ENCODE peak calls at places on chromosomes 3 and 15, in nine cellular contexts. Q is adrenal gland, N is kidney, H is ovary, S is endodermal cell, A is astrocyte, M is OCI-LY7, X is Caco-2, E is GM23248. P is an unnamed sample. For H3K36me3, the result is how much of the 10 kb centered on the place peaks cover.

GRCh38 chr15:88657326-88658069 is 18.7 kb downstream of the ISG20 start:
- DNase-seq in Q (peak), N (no peak), H (peak), X (no peak), A (no peak), E (peak), M (no peak), S (peak), P (no peak)

GRCh38 chr3:43728947-43729346 is 38.2 kb downstream of the ABHD5 start:
- DNase-seq in N (no peak), M (no peak), X (no peak), S (no peak), E (no peak), Q (no peak), H (no peak), A (no peak), P (no peak)

GRCh38 chr15:69337133-69337532 is 38.4 kb downstream of the PAQR5 start:
- DNase-seq in X (no peak), H (no peak), E (peak), A (peak), M (no peak), N (no peak), Q (no peak), S (no peak), P (no peak)

GRCh38 chr15:44137750-44138149 is 57.3 kb downstream of the FRMD5 start:
- DNase-seq in M (no peak), N (no peak), H (no peak), S (no peak), A (peak), Q (peak), E (peak), X (no peak), P (no peak)

GRCh38 chr3:44337253-44337652 is 1.3 kb upstream of the TCAIM start:
- DNase-seq in M (peak), N (no peak), E (peak), X (peak), H (no peak), A (no peak), S (peak), Q (no peak), P (no peak)

GRCh38 chr15:90055182-90055581 is 47.1 kb downstream of the IDH2 start:
- DNase-seq in E (no peak), M (no peak), N (no peak), Q (no peak), X (no peak), A (no peak), H (no peak), S (no peak), P (no peak)

GRCh38 chr15:52417501-52417900 is 111.2 kb downstream of the MYO5A start:
- DNase-seq in S (no peak), M (no peak), X (no peak), Q (no peak), N (no peak), H (no peak), E (peak), A (peak), P (no peak)

GRCh38 chr3:63364495-63364894 is 86.4 kb downstream of the SYNPR start:
- DNase-seq in M (no peak), E (peak), S (no peak), X (no peak), Q (no peak), H (no peak), A (peak), N (no peak), P (no peak)

GRCh38 chr3:159978353-159978752 is 10.3 kb upstream of the IL12A start:
- DNase-seq in Q (no peak), M (no peak), A (no peak), E (no peak), N (no peak), S (no peak), H (no peak), X (no peak), P (no peak)

GRCh38 chr3:74267583-74268184 is 346.8 kb downstream of the CNTN3 start:
- DNase-seq in Q (peak), X (peak), M (peak), N (no peak), A (peak), S (peak), E (peak), H (no peak), P (no peak)

GRCh38 chr3:146493221-146493620 is 23.9 kb upstream of the PLSCR2 start:
- DNase-seq in Q (no peak), M (no peak), N (no peak), A (peak), X (no peak), H (no peak), E (no peak), S (no peak), P (no peak)

GRCh38 chr15:51966192-51966591 is 5.4 kb downstream of the LEO1 start:
- DNase-seq in A (no peak), M (no peak), S (no peak), N (no peak), E (no peak), X (no peak), Q (no peak), H (no peak), P (no peak)

GRCh38 chr15:34650177-34650576 is 66.7 kb upstream of the GOLGA8B start:
- DNase-seq in X (no peak), H (no peak), E (peak), A (peak), N (no peak), S (no peak), Q (no peak), M (no peak), P (no peak)

GRCh38 chr3:107431048-107431297 is 53.7 kb downstream of the CCDC54 start:
- DNase-seq in H (peak), M (no peak), N (no peak), X (no peak), A (no peak), E (no peak), Q (peak), S (peak), P (no peak)

GRCh38 chr15:60520041-60520824 is 41.3 kb upstream of the ICE2 start:
- DNase-seq in E (peak), A (peak), N (no peak), Q (no peak), S (no peak), H (no peak), M (no peak), X (no peak), P (no peak)

GRCh38 chr15:81888748-81889479 is 156.9 kb downstream of the MEX3B start:
- DNase-seq in E (peak), Q (no peak), N (no peak), S (no peak), X (no peak), M (no peak), A (peak), H (no peak), P (no peak)

GRCh38 chr3:12974819-12975218 is 98.4 kb downstream of the IQSEC1 start:
- DNase-seq in X (no peak), A (no peak), S (no peak), M (no peak), N (no peak), H (no peak), Q (no peak), E (no peak), P (no peak)

GRCh38 chr3:188854395-188855149 is 317.2 kb upstream of the TPRG1 start:
- DNase-seq in Q (no peak), N (no peak), M (no peak), E (peak), H (no peak), A (peak), X (no peak), S (no peak), P (no peak)

GRCh38 chr3:125213946-125214542 is 1.5 kb upstream of the SLC12A8 start:
- DNase-seq in H (no peak), M (no peak), A (peak), N (no peak), S (peak), X (peak), E (peak), Q (no peak), P (no peak)

GRCh38 chr3:16484216-16484615 is 29.3 kb downstream of the RFTN1 start:
- DNase-seq in M (no peak), Q (peak), E (peak), S (no peak), A (peak), N (peak), H (peak), X (no peak), P (no peak)

GRCh38 chr3:179347383-179348194 is at the start of gene MFN1:
- DNase-seq in H (peak), N (peak), Q (peak), E (peak), S (peak), M (peak), A (peak), X (peak), P (peak)

GRCh38 chr15:73994912-73995622 is 551 bp downstream of the PML start:
- DNase-seq in A (no peak), N (peak), X (no peak), E (peak), M (peak), Q (peak), H (peak), S (peak), P (no peak)

DNA sequence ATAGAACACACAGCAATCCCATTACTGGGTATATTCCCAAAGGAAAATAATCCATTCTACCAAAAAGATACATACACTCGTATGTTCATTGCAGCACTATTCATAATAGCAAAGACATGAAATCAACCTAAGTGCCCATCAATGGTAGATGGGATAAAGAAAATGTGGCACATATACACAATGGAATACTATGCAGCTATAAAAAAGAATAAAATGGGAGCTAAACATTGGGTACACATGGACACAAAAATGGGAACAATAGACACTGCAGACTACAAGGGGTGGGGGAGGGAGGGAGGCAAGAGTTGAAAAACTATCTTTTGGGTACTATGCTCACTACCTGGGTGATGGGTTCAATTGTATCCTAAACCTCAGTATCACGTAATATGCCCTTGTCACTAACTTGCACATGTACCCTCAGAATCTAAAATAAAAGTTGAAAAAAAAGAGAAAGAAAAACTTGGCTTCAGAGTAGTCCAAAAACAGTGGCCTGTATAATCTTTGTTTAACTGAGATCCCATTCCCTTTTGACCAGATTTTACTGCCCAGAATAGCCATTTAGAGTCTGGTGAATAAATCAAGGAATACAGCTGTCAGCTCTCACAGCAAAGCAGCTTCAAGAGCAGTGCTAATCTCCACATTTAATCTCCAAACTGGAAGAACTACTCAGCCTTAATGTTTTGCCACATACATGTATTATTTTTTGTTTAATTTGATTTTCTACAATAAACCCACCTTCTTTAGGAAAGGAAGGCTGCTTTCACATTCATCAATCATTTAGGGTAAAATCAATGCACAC is 54.5 kb upstream of the XRN1 start:
- DNase-seq in X (no peak), E (no peak), A (no peak), H (no peak), M (no peak), S (no peak), Q (no peak), N (no peak), P (no peak)
- H3K36me3 ChIP-seq in X (under half), E (under half), A (under half), H (under half), M (half or more), S (under half), Q (under half), N (under half), P (under half)

GRCh38 chr3:58141766-58142345 is 68.9 kb downstream of the DNASE1L3 start:
- DNase-seq in X (no peak), E (no peak), S (no peak), H (no peak), N (no peak), M (no peak), Q (no peak), A (no peak), P (no peak)

GRCh38 chr3:58150130-58150663 is 60.6 kb downstream of the DNASE1L3 start:
- DNase-seq in N (no peak), X (no peak), E (no peak), S (no peak), Q (no peak), H (no peak), M (no peak), A (no peak), P (no peak)

GRCh38 chr3:58143417-58144055 is 67.2 kb downstream of the DNASE1L3 start:
- DNase-seq in N (peak), E (no peak), M (no peak), H (no peak), Q (no peak), X (no peak), A (no peak), S (no peak), P (no peak)

GRCh38 chr3:58148049-58148448 is 62.7 kb downstream of the DNASE1L3 start:
- DNase-seq in H (no peak), E (no peak), S (no peak), M (no peak), N (no peak), Q (no peak), X (no peak), A (no peak), P (no peak)

DNA sequence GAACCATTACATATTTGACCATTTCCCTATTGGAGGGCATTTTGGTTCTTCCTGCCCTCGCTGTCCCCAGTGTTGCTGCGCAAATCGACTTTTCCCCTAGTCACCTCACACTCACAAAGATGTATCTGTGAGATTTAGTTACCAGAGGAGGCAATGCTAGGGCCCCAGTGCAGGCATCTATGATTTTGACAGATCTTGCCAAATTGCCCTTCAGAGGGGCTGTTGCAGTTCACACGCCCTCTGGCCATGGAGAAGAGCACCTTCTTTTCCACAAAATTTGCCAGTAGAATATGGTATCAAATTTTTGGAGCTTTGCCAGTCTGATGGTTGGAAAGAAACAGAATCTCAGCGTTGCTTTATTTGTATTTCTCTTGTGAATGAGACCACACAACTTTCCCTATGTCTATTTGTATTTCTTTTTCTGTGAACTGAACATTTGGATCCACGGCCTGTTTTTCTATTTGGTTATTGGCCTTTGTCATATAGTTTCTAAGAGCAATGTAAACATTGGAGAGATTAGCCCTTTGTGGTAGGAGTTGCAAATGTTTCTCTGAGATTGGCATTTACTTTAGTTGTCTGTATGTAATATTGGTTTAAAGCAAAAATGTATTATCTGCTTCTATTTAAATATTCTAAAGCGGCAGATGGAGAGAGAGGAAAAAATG is 66.2 kb downstream of the DNASE1L3 start:
- DNase-seq in S (no peak), N (no peak), Q (no peak), M (no peak), H (no peak), A (no peak), X (no peak), E (no peak), P (no peak)
- H3K36me3 ChIP-seq in S (half or more), N (half or more), Q (under half), M (under half), H (under half), A (half or more), X (under half), E (half or more), P (under half)

DNA sequence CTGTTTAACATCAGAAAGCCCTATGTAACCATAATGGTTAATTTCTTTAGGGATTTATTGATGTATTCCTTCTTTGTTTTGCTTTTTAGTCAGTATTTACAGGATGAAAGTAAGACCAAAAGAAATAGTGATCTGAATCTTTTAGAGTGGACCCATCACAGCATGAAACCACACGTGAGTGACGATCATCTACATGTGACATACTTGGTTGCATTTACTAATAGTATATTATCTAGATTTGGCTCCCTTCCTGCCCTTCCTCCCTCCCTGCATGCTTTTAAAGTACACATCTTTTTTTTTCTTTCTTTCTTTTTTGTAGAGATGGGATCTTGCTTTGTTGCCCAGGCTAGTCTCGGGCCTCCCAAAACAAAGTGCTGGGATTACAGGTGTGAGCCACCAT is 37.8 kb downstream of the SENP2 start:
- DNase-seq in S (no peak), M (no peak), E (no peak), A (no peak), Q (no peak), H (no peak), X (no peak), N (no peak), P (no peak)
- H3K36me3 ChIP-seq in S (half or more), M (half or more), E (under half), A (under half), Q (under half), H (under half), X (under half), N (under half), P (half or more)

GRCh38 chr3:121724130-121724529 is 25.4 kb downstream of the GOLGB1 start:
- DNase-seq in A (no peak), E (no peak), Q (no peak), S (no peak), N (no peak), X (no peak), H (no peak), M (no peak), P (no peak)
- H3K36me3 ChIP-seq in A (half or more), E (half or more), Q (under half), S (half or more), N (half or more), X (under half), H (under half), M (half or more), P (half or more)

GRCh38 chr3:30668051-30668609 is 61.7 kb downstream of the TGFBR2 start:
- DNase-seq in A (no peak), M (no peak), N (no peak), E (no peak), Q (no peak), S (no peak), X (no peak), H (no peak), P (no peak)

GRCh38 chr3:30671527-30672286 is 65.3 kb downstream of the TGFBR2 start:
- DNase-seq in H (no peak), Q (no peak), A (no peak), M (no peak), X (no peak), S (no peak), E (no peak), N (peak), P (peak)

GRCh38 chr3:30672287-30672735 is 65.9 kb downstream of the TGFBR2 start:
- DNase-seq in M (no peak), N (no peak), H (no peak), A (no peak), X (no peak), Q (no peak), E (no peak), S (no peak), P (no peak)

GRCh38 chr3:30672959-30673358 is 66.6 kb downstream of the TGFBR2 start:
- DNase-seq in S (no peak), X (no peak), M (no peak), N (peak), H (no peak), E (no peak), Q (no peak), A (peak), P (no peak)

DNA sequence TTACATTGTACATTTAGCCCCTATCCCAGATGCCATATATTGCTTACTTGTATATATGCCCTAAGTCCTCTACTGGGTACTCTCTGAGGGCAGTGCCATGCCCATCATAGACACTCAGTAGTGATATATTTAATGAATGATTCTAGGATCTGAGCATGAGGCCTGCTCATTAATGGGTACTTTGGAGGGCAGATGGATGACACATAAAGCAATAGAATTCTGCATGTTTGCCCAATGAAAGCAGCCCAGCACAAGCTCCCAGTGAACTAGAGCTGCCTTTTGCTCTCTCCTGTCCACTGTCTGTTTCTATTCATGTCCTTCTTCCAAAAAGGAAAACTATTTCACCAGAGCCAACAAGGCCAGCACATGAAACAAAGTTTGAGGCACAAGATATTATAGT is 63.9 kb downstream of the TGFBR2 start:
- DNase-seq in E (no peak), M (no peak), N (no peak), A (no peak), S (no peak), X (no peak), H (no peak), Q (no peak), P (no peak)
- H3K36me3 ChIP-seq in E (half or more), M (half or more), N (under half), A (half or more), S (half or more), X (under half), H (under half), Q (under half), P (under half)

GRCh38 chr15:99121691-99122410 is 17.0 kb downstream of the SYNM start:
- DNase-seq in Q (no peak), S (no peak), H (no peak), A (no peak), E (no peak), N (no peak), X (no peak), M (no peak), P (no peak)

GRCh38 chr15:99124641-99125040 is 19.8 kb downstream of the SYNM start:
- DNase-seq in N (peak), M (no peak), S (no peak), H (peak), Q (no peak), X (peak), E (no peak), A (no peak), P (no peak)

GRCh38 chr15:99125061-99125990 is 20.4 kb downstream of the SYNM start:
- DNase-seq in S (no peak), Q (no peak), N (peak), E (no peak), X (no peak), M (no peak), A (no peak), H (peak), P (no peak)

GRCh38 chr15:99122831-99123705 is 18.2 kb downstream of the SYNM start:
- DNase-seq in H (peak), M (no peak), E (no peak), Q (no peak), N (peak), X (no peak), S (peak), A (no peak), P (no peak)

GRCh38 chr15:99123706-99124451 is 19.0 kb downstream of the SYNM start:
- DNase-seq in N (peak), X (peak), S (peak), E (peak), A (peak), H (peak), M (no peak), Q (peak), P (no peak)
- H3K36me3 ChIP-seq in N (under half), X (under half), S (under half), E (under half), A (under half), H (under half), M (under half), Q (under half), P (under half)

DNA sequence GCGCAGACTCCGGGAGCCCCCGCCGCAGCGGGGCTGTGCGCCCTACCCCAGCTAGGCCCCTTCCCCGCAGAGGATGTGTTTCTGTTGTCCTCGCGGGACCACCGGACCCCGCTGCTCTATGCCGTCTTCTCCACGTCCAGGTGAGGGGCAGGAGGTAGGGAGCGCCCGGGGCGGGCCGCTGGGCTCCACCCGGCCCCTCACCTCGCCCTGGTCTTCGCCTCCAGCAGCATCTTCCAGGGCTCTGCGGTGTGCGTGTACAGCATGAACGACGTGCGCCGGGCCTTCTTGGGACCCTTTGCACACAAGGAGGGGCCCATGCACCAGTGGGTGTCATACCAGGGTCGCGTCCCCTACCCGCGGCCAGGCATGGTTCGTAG is 4.7 kb downstream of the SEMA3B start:
- DNase-seq in S (no peak), M (no peak), A (no peak), N (peak), X (no peak), E (no peak), H (no peak), Q (no peak), P (no peak)
- H3K36me3 ChIP-seq in S (under half), M (under half), A (under half), N (under half), X (under half), E (under half), H (under half), Q (under half), P (under half)